ENCODE peak calls at places on chromosomes 12 and 14, in four cellular contexts. X is AG09319, Q is cardiac fibroblast, G is fibroblast of lung. M is an unnamed sample.

GRCh38 chr14:104820669-104821228 is 19.8 kb downstream of the ZBTB42 start:
- DNase-seq in X (no peak), Q (peak; percentile 84), G (peak; percentile 72), M (no peak)

GRCh38 chr12:45122776-45123380 is 72.0 kb upstream of the DBX2 start:
- DNase-seq in X (no peak), Q (peak; percentile 47), G (peak; percentile 31), M (no peak)

GRCh38 chr12:88144546-88145468 is 2.7 kb downstream of the TMTC3 start:
- DNase-seq in X (no peak), Q (no peak), G (no peak), M (no peak)

GRCh38 chr12:68185598-68185997 is 26.1 kb upstream of the IFNG start:
- DNase-seq in X (no peak), Q (no peak), G (no peak), M (no peak)

GRCh38 chr14:77580964-77581505 is 35.4 kb downstream of the SPTLC2 start:
- DNase-seq in X (no peak), Q (peak; percentile 58), G (peak; percentile 76), M (peak; percentile 26)

GRCh38 chr14:78022059-78022458 is 148.1 kb upstream of the NRXN3 start:
- DNase-seq in X (no peak), Q (peak; percentile 36), G (peak; percentile 58), M (no peak)

GRCh38 chr12:72053604-72054003 is 115.0 kb downstream of the TPH2 start:
- DNase-seq in X (no peak), Q (no peak), G (peak; percentile 39), M (no peak)

GRCh38 chr14:69865701-69866365 is 13.4 kb upstream of the SMOC1 start:
- DNase-seq in X (no peak), Q (no peak), G (no peak), M (no peak)

GRCh38 chr14:104150201-104151027 is 12.0 kb downstream of the KIF26A start:
- DNase-seq in X (peak; percentile 23), Q (peak; percentile 35), G (peak; percentile 33), M (peak; percentile 13)

GRCh38 chr14:102711946-102712345 is 65.3 kb upstream of the TRAF3 start:
- DNase-seq in X (no peak), Q (no peak), G (peak; percentile 17), M (no peak)

GRCh38 chr14:96320605-96321004 is 42.5 kb downstream of the ATG2B start:
- DNase-seq in X (no peak), Q (no peak), G (no peak), M (no peak)